ENCODE peak calls at places on chromosome 20, in eight cellular contexts. O, P, F, C, Y, L, D and S are unnamed samples. For H3K9me3, H3K4me1 and H3K27me3, the result is how much of the 10 kb centered on the place peaks cover.

GRCh38 chr20:5608448-5609161 is 141.6 kb upstream of the SHLD1 start:
- DNase-seq in O (no peak), P (no peak), F (no peak), C (no peak), Y (no peak), L (no peak), D (no peak), S (no peak)

GRCh38 chr20:48502016-48502415 is 325.8 kb downstream of the PREX1 start:
- DNase-seq in O (no peak), P (peak), F (no peak), C (no peak), Y (no peak), L (no peak), D (no peak), S (no peak)

GRCh38 chr20:19254956-19255355 is 42.5 kb downstream of the SLC24A3 start:
- DNase-seq in O (no peak), P (peak), F (no peak), C (no peak), Y (no peak), L (no peak), D (no peak), S (no peak)

GRCh38 chr20:8151371-8151770 is 19.3 kb downstream of the PLCB1 start:
- DNase-seq in O (no peak), P (no peak), F (no peak), C (no peak), Y (no peak), L (no peak), D (no peak), S (no peak)

GRCh38 chr20:45406260-45407066 is 1.6 kb upstream of the DBNDD2 start:
- DNase-seq in O (peak), P (peak), F (peak), C (peak), Y (peak), L (peak), D (peak), S (peak)

GRCh38 chr20:47090835-47091234 is 196.2 kb downstream of the EYA2 start:
- DNase-seq in O (no peak), P (no peak), F (no peak), C (no peak), Y (no peak), L (no peak), D (no peak), S (no peak)

GRCh38 chr20:35742741-35743523 is 872 bp upstream of the RBM39 start:
- DNase-seq in O (no peak), P (no peak), F (peak), C (no peak), Y (no peak), L (no peak), D (no peak), S (no peak)

GRCh38 chr20:35134472-35134871 is 12.7 kb downstream of the EDEM2 start:
- DNase-seq in O (no peak), P (peak), F (no peak), C (no peak), Y (peak), L (no peak), D (no peak), S (no peak)

GRCh38 chr20:59305898-59306640 is 5.7 kb downstream of the EDN3 start:
- DNase-seq in O (no peak), P (no peak), F (peak), C (no peak), Y (no peak), L (no peak), D (no peak), S (no peak)

GRCh38 chr20:50475879-50476292 is 34.3 kb upstream of the PTPN1 start:
- DNase-seq in O (no peak), P (no peak), F (peak), C (peak), Y (no peak), L (no peak), D (no peak), S (no peak)

GRCh38 chr20:48066256-48066655 is 281.0 kb upstream of the SULF2 start:
- DNase-seq in O (no peak), P (no peak), F (no peak), C (no peak), Y (no peak), L (no peak), D (no peak), S (no peak)

GRCh38 chr20:11454966-11455799 is 462.5 kb upstream of the BTBD3 start:
- DNase-seq in O (no peak), P (no peak), F (no peak), C (peak), Y (no peak), L (no peak), D (no peak), S (no peak)

GRCh38 chr20:37343212-37343993 is 2.5 kb upstream of the SRC start:
- DNase-seq in O (no peak), P (no peak), F (peak), C (peak), Y (peak), L (no peak), D (peak), S (peak)

GRCh38 chr20:21251278-21251677 is 51.9 kb upstream of the XRN2 start:
- DNase-seq in O (no peak), P (no peak), F (no peak), C (no peak), Y (no peak), L (no peak), D (no peak), S (no peak)

GRCh38 chr20:2533118-2533517 is 3.3 kb upstream of the TMC2 start:
- DNase-seq in O (no peak), P (no peak), F (no peak), C (no peak), Y (no peak), L (no peak), D (no peak), S (no peak)

GRCh38 chr20:44523746-44524145 is 1.9 kb upstream of the SERINC3 start:
- DNase-seq in O (no peak), P (no peak), F (no peak), C (no peak), Y (no peak), L (no peak), D (no peak), S (no peak)

DNA sequence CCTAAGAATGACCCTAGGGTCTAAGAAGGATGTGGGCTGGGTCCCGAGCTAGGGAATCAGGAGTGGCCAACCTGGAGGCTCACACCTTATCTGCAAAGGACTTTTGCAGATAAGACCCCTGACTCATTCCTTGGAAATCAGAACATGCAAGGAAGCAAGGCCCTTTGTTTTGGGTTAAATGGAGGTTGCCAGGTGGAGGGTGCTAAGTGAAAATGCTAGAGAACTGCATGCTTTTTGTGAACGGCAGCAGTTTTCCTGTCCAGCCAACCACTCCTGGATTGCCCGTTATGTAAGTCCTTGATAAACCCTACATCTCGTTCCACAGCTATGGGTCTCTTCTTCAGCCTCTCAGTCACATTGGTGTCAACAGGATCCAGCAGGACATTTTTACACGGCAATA is 52.1 kb upstream of the CST7 start:
- DNase-seq in O (no peak), P (no peak), F (no peak), C (no peak), Y (no peak), L (no peak), D (no peak), S (no peak)
- H3K9me3 ChIP-seq in O (under half), P (under half), F (under half), C (under half), Y (under half), L (under half), D (under half), S (under half)

GRCh38 chr20:41032243-41032642 is 3.6 kb downstream of the TOP1 start:
- DNase-seq in O (no peak), P (no peak), F (no peak), C (no peak), Y (no peak), L (no peak), D (no peak), S (no peak)

GRCh38 chr20:41037172-41037571 is 8.6 kb downstream of the TOP1 start:
- DNase-seq in O (no peak), P (no peak), F (no peak), C (no peak), Y (no peak), L (no peak), D (no peak), S (no peak)

GRCh38 chr20:41035207-41035606 is 6.6 kb downstream of the TOP1 start:
- DNase-seq in O (no peak), P (no peak), F (no peak), C (no peak), Y (no peak), L (no peak), D (no peak), S (no peak)

GRCh38 chr20:41031243-41031619 is 2.6 kb downstream of the TOP1 start:
- DNase-seq in O (no peak), P (no peak), F (no peak), C (no peak), Y (no peak), L (no peak), D (no peak), S (no peak)

DNA sequence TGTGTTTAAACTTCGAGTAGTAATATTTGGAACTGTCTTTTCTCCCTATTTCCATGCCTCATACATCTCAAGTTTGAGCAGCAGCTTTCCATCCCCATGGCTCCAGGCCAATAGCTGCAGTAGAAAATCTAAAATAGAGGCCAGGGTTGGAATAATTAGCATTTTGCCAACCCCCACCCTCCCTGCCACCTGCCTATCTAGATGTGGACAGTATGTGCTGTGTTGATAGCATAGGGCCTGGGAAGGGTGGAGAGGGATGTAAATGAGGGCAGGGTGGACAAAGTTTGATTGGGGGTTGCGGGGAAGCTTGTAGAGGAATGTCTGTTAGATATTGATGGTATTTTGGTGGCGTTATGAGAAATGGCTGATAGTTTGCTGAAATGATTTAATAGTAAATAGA is 5.6 kb downstream of the TOP1 start:
- DNase-seq in O (no peak), P (no peak), F (no peak), C (no peak), Y (no peak), L (no peak), D (no peak), S (no peak)
- H3K4me1 ChIP-seq in O (half or more), P (under half), F (under half), C (half or more), Y (under half), L (under half), D (under half), S (half or more)

GRCh38 chr20:664151-664550 is 11.2 kb upstream of the SRXN1 start:
- DNase-seq in O (no peak), P (no peak), F (no peak), C (no peak), Y (no peak), L (no peak), D (peak), S (no peak)

GRCh38 chr20:666877-667276 is 8.7 kb downstream of the SCRT2 start:
- DNase-seq in O (no peak), P (no peak), F (no peak), C (no peak), Y (no peak), L (no peak), D (no peak), S (no peak)

GRCh38 chr20:664576-664975 is 11.0 kb downstream of the SCRT2 start:
- DNase-seq in O (no peak), P (no peak), F (no peak), C (no peak), Y (no peak), L (no peak), D (no peak), S (no peak)

GRCh38 chr20:663315-664090 is 10.5 kb upstream of the SRXN1 start:
- DNase-seq in O (no peak), P (no peak), F (no peak), C (no peak), Y (no peak), L (no peak), D (peak), S (no peak)

DNA sequence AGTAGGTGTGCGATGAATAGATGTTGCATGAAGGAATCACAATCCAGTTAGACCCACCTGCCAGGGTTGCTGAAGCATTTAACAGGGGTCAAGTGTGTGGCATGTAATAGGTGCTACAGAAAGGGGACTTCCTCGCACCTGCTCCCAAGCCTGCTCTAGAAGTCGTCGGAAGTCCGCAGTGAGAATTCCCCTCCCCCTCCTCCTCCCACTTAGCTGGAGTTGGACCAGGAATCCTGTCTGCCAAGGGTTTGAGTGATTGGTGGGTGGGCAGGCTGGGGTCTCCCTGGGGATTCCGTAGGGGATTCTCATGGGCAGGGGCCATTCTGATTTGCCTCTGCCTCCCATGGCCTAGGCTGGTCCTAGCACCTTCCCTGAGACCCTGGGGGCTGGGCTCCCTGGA is 10.3 kb downstream of the SCRT2 start:
- DNase-seq in O (no peak), P (no peak), F (no peak), C (no peak), Y (no peak), L (no peak), D (peak), S (no peak)
- H3K27me3 ChIP-seq in O (under half), P (under half), F (under half), C (half or more), Y (under half), L (under half), D (half or more), S (half or more)

GRCh38 chr20:33370296-33370695 is 31.0 kb downstream of the CDK5RAP1 start:
- DNase-seq in O (peak), P (peak), F (peak), C (peak), Y (no peak), L (no peak), D (peak), S (no peak)
- H3K9me3 ChIP-seq in O (under half), P (under half), F (under half), C (under half), Y (under half), L (under half), D (under half), S (under half)

GRCh38 chr20:32365560-32365959 is 7.4 kb downstream of the ASXL1 start:
- DNase-seq in O (no peak), P (no peak), F (no peak), C (no peak), Y (no peak), L (no peak), D (no peak), S (no peak)
- H3K4me1 ChIP-seq in O (half or more), P (under half), F (half or more), C (half or more), Y (under half), L (under half), D (half or more), S (half or more)